ENCODE peak calls at places on chromosomes 16 and 17, in seven cellular contexts. O is mucosa of descending colon, Y is ascending aorta, S is left ventricle myocardium inferior, V is prostate gland, A is GM13977, L is cardiac fibroblast. W is an unnamed sample.

GRCh38 chr17:56819431-56820145 is 14.1 kb downstream of the C17orf67 start:
- DNase-seq in L (peak), O (no peak), V (peak), Y (peak), S (no peak), A (peak), W (peak)

GRCh38 chr17:77602062-77602746 is 356.3 kb upstream of the TNRC6C start:
- DNase-seq in L (peak), S (peak), Y (peak), A (no peak), O (no peak), V (peak), W (no peak)

GRCh38 chr16:80684906-80685305 is 119.5 kb downstream of the CDYL2 start:
- DNase-seq in V (no peak), A (no peak), S (no peak), Y (no peak), O (no peak), L (no peak), W (no peak)

GRCh38 chr16:80824623-80825364 is 20.4 kb upstream of the CDYL2 start:
- DNase-seq in V (peak), A (peak), S (no peak), L (peak), Y (no peak), O (no peak), W (no peak)

GRCh38 chr16:53732296-53732929 is 28.5 kb downstream of the FTO start:
- DNase-seq in S (no peak), O (no peak), L (no peak), A (no peak), V (no peak), Y (no peak), W (no peak)

GRCh38 chr16:89313583-89313982 is 96.1 kb downstream of the ZNF778 start:
- DNase-seq in O (no peak), V (no peak), L (no peak), S (no peak), A (no peak), Y (no peak), W (no peak)

GRCh38 chr17:4555863-4556646 is 871 bp upstream of the MYBBP1A start:
- DNase-seq in O (peak), V (no peak), L (no peak), S (no peak), A (no peak), Y (no peak), W (no peak)

GRCh38 chr17:45942284-45942683 is 47.9 kb downstream of the MAPT start:
- DNase-seq in L (peak), V (peak), S (peak), A (no peak), Y (peak), O (no peak), W (no peak)

GRCh38 chr17:50304781-50305404 is 30.6 kb downstream of the TMEM92 start:
- DNase-seq in O (no peak), V (no peak), A (no peak), L (peak), Y (no peak), S (no peak), W (no peak)

GRCh38 chr16:89907055-89907814 is 11.4 kb upstream of the MC1R start:
- DNase-seq in O (no peak), S (no peak), V (no peak), Y (no peak), A (peak), L (no peak), W (no peak)

GRCh38 chr17:11492511-11492910 is 105.8 kb upstream of the DNAH9 start:
- DNase-seq in Y (no peak), L (no peak), A (no peak), V (no peak), O (no peak), S (no peak), W (no peak)

DNA sequence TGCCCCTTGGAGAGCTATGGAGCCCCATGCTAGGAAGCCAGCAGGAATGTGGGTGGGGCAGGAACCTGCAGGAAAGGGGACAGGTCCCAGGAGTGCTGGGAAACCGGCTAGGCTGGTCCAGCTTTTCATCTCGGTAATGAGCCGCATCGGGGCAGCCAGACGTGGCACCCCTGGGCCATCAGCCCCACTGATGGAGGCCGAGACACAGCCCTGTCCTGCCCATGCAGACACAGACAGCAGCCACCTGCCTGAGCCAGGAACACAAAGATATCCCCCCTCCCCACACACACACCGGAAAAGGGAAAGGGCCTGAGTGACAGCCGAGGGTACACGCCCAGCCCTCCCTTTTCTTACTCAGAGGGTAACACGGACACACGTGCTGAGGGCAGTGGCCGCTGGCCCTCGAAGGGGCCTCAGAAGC is 18.1 kb downstream of the PPL start:
- DNase-seq in A (no peak), S (no peak), V (peak), Y (no peak), L (no peak), O (no peak), W (peak)
- TF ChIP-seq CTCF in A (no peak), S (no peak), V (no peak), Y (no peak), L (no peak), O (no peak), W (no peak)

GRCh38 chr16:65964752-65965151 is 401.7 kb upstream of the CDH5 start:
- DNase-seq in L (no peak), S (no peak), Y (no peak), V (no peak), O (no peak), A (no peak), W (no peak)
- TF ChIP-seq CTCF in L (no peak), S (no peak), Y (no peak), V (no peak), O (no peak), A (no peak), W (no peak)

GRCh38 chr16:62256406-62256805 is 220.2 kb upstream of the CDH8 start:
- DNase-seq in V (no peak), Y (no peak), S (no peak), L (no peak), A (no peak), O (no peak), W (no peak)
- TF ChIP-seq CTCF in V (no peak), Y (peak), S (no peak), L (no peak), A (no peak), O (no peak), W (peak)

DNA sequence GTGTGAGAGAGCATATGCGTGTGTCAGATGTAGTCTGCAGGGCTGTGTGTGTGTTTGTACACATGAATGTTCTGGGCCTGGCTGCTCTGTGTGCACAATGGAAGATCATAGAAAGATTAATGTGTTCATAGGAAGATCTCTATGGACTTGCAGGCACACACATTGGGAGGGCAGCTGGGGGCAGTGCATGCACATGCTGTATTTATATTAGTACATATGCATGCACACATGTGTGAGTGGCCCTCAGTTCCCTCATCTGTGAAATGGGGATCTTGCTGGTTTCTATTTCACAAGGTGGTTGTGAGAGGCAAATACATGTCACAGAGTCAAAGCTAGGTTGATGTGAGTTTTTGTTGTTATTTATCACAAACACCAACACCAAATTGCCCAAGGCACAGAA is 2.1 kb downstream of the CA7 start:
- DNase-seq in O (no peak), V (no peak), Y (peak), A (no peak), L (no peak), S (no peak), W (no peak)
- TF ChIP-seq CTCF in O (no peak), V (no peak), Y (no peak), A (no peak), L (no peak), S (no peak), W (no peak)

GRCh38 chr17:146546-146945 is 9.2 kb downstream of the SCGB1C2 start:
- DNase-seq in Y (peak), A (no peak), V (no peak), L (no peak), O (no peak), S (peak), W (no peak)

GRCh38 chr17:146983-147761 is 9.8 kb downstream of the SCGB1C2 start:
- DNase-seq in A (no peak), O (peak), S (peak), Y (peak), L (no peak), V (no peak), W (peak)

GRCh38 chr17:144936-145670 is 7.7 kb downstream of the SCGB1C2 start:
- DNase-seq in O (peak), A (no peak), Y (peak), L (no peak), V (peak), S (peak), W (no peak)

GRCh38 chr17:143785-144281 is 6.5 kb downstream of the SCGB1C2 start:
- DNase-seq in O (peak), S (peak), V (peak), Y (peak), L (peak), A (peak), W (peak)

DNA sequence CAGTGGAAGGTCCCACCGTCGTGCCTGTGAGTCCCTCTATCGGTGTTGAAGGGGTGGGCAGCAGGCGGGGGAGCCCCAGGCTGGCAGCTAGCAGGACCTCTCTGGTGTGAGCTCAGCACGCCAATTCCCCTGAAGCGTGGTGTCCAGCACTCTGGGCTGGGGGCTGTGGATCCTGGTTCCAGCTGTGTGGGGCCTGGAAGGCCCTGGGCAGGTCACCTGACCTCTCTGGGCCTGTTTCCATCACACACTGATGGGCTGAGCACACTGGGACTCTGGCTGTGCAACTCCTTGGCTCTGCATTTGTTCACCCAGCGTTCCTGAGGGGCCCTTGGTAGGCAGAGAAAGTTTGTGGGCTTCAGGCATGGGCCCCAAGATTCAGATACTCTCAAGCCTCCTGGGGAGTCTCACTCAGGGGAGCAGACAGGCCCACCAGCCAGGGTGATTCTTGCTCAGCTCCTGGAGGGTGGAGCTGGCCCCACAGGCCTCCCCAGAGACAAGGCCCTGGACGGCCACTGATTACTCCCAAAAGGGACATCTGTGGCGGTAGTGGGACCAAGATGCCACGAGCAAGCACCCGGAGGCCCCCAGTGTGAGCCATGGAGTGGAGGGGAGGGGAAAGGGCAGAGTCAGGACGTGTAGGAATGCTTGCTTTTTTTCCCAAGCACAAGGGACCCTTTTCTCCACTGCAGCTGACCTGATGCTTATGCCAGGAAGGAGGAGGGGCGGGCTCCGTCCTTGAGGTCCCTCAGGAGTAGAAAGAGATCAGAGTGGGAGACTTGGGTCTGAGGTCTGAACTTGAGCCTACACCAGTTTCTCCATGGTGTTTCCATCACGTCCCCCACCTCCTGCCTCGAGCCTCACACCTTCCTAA is 8.5 kb downstream of the SCGB1C2 start:
- DNase-seq in Y (peak), S (peak), V (peak), L (no peak), A (no peak), O (peak), W (peak)
- TF ChIP-seq CTCF in Y (no peak), S (no peak), V (no peak), L (no peak), A (no peak), O (no peak), W (no peak)